ENCODE peak calls at places on chromosomes 7 and 10, in four cellular contexts. O is uterus, M is BE2C, V is heart right ventricle. E is an unnamed sample. For H3K27me3, the result is how much of the 10 kb centered on the place peaks cover.

GRCh38 chr10:17599089-17599488 is 18.1 kb downstream of the HACD1 start:
- DNase-seq in V (peak), M (no peak), O (no peak), E (no peak)

GRCh38 chr10:77801474-77802238 is 124.9 kb downstream of the DLG5 start:
- DNase-seq in O (no peak), M (no peak), V (no peak), E (peak)

GRCh38 chr7:43700646-43701501 is 28.4 kb downstream of the COA1 start:
- DNase-seq in M (no peak), V (no peak), O (no peak), E (no peak)

GRCh38 chr7:86848226-86848625 is 204.5 kb downstream of the GRM3 start:
- DNase-seq in O (no peak), V (no peak), M (no peak), E (no peak)

GRCh38 chr7:73850781-73851207 is 8.5 kb upstream of the METTL27 start:
- DNase-seq in O (no peak), V (no peak), M (no peak), E (no peak)

GRCh38 chr7:147240468-147240867 is 1123.9 kb downstream of the CNTNAP2 start:
- DNase-seq in V (no peak), O (no peak), M (no peak), E (no peak)

GRCh38 chr10:124076334-124076733 is 17.1 kb downstream of the CHST15 start:
- DNase-seq in V (no peak), O (no peak), M (peak), E (no peak)

GRCh38 chr10:4234661-4235060 is 449.7 kb upstream of the KLF6 start:
- DNase-seq in O (no peak), M (no peak), V (no peak), E (no peak)

GRCh38 chr7:24660541-24660940 is 87.3 kb downstream of the PALS2 start:
- DNase-seq in M (no peak), O (no peak), V (no peak), E (no peak)

GRCh38 chr7:83289396-83289993 is 126.8 kb upstream of the PCLO start:
- DNase-seq in O (no peak), M (no peak), V (no peak), E (no peak)

GRCh38 chr7:28068811-28069216 is 111.8 kb downstream of the JAZF1 start:
- DNase-seq in O (no peak), V (no peak), M (peak), E (no peak)

GRCh38 chr10:121459765-121460453 is 138.3 kb downstream of the FGFR2 start:
- DNase-seq in M (no peak), V (no peak), O (peak), E (no peak)

GRCh38 chr7:43470110-43470509 is 112.8 kb upstream of the STK17A start:
- DNase-seq in M (no peak), O (no peak), V (no peak), E (no peak)

GRCh38 chr7:50660040-50660829 is 95.0 kb upstream of the DDC start:
- DNase-seq in V (no peak), M (no peak), O (no peak), E (no peak)

GRCh38 chr7:73786588-73786987 is 16.5 kb upstream of the CLDN3 start:
- DNase-seq in O (no peak), V (no peak), M (no peak), E (no peak)

DNA sequence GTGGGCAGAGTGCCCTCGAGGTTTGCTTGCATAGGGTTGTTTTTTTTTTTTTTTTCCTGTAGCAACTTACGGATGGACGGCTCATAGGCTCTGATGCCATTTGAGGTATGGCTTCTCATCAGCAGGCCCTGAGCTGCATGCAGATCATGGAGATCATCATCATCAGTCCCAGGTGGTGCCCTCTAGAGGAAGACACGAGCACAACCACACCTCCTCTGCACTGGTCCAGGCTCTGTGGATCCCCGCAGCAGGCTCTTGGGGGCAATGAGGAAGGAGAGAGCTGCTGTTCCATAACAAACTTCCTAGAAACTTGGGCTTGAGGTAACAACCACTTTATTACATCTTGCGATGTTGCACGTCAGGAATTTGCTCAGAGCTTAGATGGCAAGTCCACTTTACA is 132.7 kb upstream of the CXCL12 start:
- DNase-seq in V (no peak), M (no peak), O (no peak), E (no peak)
- TF ChIP-seq CTCF in V (no peak), M (peak), O (no peak), E (no peak)

DNA sequence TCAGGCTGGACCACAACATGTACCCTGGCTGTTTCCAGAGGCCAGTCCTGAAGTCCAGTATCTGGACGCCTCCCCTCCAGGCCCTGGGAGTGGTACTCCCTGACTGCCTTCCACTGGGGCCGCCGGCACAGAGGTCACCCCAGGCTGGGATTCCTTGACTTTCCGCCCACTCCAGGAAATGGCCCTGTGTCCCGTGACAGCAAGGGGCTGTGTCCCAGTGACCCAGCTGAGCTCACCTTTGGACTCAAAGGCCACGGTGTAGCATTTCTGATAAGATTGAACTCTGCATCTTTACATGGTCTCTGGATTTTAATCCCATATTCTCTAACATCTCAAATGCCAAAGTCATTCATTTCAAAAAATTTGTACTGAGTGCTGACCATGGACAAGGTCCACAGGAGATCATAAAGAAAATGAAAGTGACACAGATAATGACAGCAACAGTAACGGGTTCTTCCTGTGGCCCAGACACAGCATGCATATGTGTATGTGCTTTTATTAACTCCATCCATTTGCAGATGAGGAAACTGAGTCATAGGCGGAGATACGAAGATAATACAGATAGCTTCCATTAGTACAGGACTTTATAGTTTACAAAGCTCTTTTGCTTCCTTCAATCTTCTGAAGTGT is 5.4 kb downstream of the ADAMTS14 start:
- DNase-seq in M (no peak), V (no peak), O (no peak), E (no peak)
- H3K27me3 ChIP-seq in M (under half), V (under half), O (under half), E (under half)

GRCh38 chr7:128352636-128353035 is 8.9 kb downstream of the PRRT4 start:
- DNase-seq in V (no peak), O (no peak), M (no peak), E (no peak)

GRCh38 chr7:128351296-128352123 is 7.8 kb upstream of the RBM28 start:
- DNase-seq in V (no peak), M (peak), O (no peak), E (no peak)

GRCh38 chr7:128350708-128351295 is 7.1 kb upstream of the RBM28 start:
- DNase-seq in O (no peak), V (no peak), M (peak), E (no peak)

GRCh38 chr7:128353189-128353588 is 8.3 kb downstream of the PRRT4 start:
- DNase-seq in V (no peak), O (no peak), M (no peak), E (no peak)

DNA sequence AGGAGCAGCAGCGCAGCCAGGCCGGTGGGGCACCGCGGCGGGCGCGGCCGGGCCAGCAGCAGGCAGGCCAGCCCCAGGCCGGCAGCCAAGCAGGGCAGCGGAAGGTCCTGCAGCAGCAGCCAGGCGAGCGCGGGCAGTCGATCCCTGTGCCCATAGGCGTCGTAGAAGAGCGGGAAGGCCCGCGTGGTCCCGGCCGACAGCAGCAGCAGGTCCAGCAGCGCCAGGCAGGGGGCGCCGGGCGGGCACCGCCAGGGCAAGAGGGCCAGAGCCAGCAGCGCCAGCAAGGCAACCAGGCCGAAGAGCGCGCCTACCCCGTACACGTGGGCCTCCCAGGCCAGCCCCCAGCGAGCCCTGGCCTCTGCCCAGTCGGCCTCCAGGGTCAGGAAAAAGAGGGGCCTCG is 8.4 kb upstream of the RBM28 start:
- DNase-seq in O (peak), M (peak), V (peak), E (peak)
- TF ChIP-seq CTCF in O (no peak), M (no peak), V (peak), E (peak)

DNA sequence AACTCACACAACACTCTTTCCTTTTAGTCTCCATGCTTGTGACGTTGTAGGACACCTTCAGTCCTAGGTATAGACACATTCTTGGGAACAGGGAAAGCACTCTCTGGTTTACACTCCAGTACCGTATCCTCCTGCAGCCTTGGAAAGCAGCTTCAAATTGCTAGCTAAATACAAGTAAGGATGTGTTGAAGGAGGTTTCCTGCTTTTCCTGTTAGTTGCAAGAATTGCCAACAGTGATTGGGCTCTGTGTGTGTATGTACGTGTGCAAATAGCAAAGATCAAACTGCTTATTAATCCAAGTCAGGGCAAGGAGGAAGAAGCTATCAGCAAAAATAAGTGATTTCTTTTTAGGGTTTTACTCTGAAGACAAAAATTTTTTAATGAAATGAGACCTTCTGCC is 37.0 kb upstream of the AUTS2 start:
- DNase-seq in M (no peak), O (no peak), V (no peak), E (no peak)
- H3K27me3 ChIP-seq in M (under half), O (under half), V (under half), E (under half)

GRCh38 chr10:44513592-44513991 is 128.7 kb upstream of the CXCL12 start:
- DNase-seq in M (no peak), V (no peak), O (peak), E (no peak)
- TF ChIP-seq CTCF in M (peak), V (no peak), O (no peak), E (no peak)

DNA sequence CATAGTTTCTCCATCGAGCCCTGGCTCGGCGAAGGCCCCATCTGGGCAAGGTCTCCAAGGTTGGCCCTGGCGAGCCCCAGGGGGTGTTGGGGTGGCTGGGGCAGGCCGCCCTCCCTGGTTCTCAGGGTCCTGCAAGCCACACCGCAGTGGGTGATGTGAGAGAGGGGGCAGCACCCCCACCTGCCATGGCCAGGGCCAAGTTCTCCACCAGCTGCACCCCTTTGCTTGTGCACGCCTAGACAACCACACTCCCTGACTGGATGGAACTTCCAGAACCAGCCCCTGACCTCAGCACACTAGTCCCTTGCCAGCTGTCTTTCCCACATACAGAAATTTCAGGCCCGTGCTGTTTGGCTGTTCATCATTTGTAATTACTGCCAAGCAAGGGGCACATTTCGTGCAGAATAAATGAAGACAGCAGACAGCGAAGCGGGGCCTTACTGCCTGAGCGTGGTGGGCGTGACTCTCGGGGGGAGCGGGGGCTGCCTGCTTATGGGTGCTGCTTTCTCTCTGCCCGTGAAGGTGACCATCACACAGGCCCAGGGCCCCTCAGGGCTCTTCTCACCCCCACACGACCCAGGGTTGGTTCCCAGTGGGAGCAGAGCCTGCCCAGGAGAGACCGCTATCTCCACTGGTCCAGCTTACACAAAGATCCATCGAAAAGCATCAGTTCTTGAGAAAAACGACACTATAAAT is 85.9 kb downstream of the ADARB2 start:
- DNase-seq in O (no peak), V (no peak), M (no peak), E (peak)
- H3K27me3 ChIP-seq in O (under half), V (under half), M (under half), E (under half)

DNA sequence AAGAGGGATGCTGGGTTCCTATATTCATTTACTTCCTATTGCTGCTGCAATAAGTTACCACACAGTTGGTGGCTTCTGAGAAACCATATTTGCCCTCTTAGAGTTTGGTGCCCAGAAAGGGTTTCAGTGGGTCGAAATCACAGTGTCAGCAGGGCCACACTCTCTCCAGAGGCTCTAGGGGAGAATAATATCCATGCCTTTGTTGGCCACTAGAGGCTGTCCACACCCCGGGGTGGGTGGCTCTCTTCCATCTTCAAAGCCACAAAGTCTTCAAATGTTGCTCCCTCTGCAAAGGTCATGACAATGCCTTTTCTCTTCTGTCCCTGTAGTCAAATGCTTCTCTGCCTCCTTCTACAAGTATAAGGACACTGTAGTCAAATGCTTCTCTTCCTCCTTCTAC is 989.4 kb downstream of the CCSER2 start:
- DNase-seq in V (no peak), M (peak), O (no peak), E (no peak)
- TF ChIP-seq CTCF in V (no peak), M (peak), O (no peak), E (no peak)